ENCODE peak calls at places on chromosomes 12 and 14, in six cellular contexts. One of them, this sample, is unnamed.

GRCh38 chr14:95218472-95219193 is 61.3 kb upstream of the DICER1 start:
- DNase-seq in IMR-90: no peak
- DNase-seq in adrenal gland: no peak
- DNase-seq in brain microvascular endothelial cell: no peak
- DNase-seq in PC-3: no peak
- DNase-seq in endodermal cell: peak; percentile 82
- DNase-seq in this sample: no peak

GRCh38 chr12:112891093-112892024 is 15.4 kb upstream of the OAS1 start:
- DNase-seq in IMR-90: no peak
- DNase-seq in adrenal gland: peak; percentile 81
- DNase-seq in PC-3: no peak
- DNase-seq in brain microvascular endothelial cell: no peak
- DNase-seq in endodermal cell: no peak
- DNase-seq in this sample: no peak

GRCh38 chr12:542290-543113 is 82.8 kb downstream of the B4GALNT3 start:
- DNase-seq in adrenal gland: no peak
- DNase-seq in PC-3: no peak
- DNase-seq in endodermal cell: peak; percentile 66
- DNase-seq in brain microvascular endothelial cell: no peak
- DNase-seq in IMR-90: no peak
- DNase-seq in this sample: no peak

GRCh38 chr14:48251290-48251689 is 575.9 kb upstream of the MDGA2 start:
- DNase-seq in brain microvascular endothelial cell: no peak
- DNase-seq in endodermal cell: no peak
- DNase-seq in adrenal gland: no peak
- DNase-seq in IMR-90: no peak
- DNase-seq in PC-3: no peak
- DNase-seq in this sample: no peak

GRCh38 chr12:42322567-42322966 is 3.3 kb downstream of the ZCRB1 start:
- DNase-seq in PC-3: no peak
- DNase-seq in IMR-90: no peak
- DNase-seq in endodermal cell: no peak
- DNase-seq in brain microvascular endothelial cell: no peak
- DNase-seq in adrenal gland: no peak
- DNase-seq in this sample: no peak

GRCh38 chr12:28539691-28540323 is 349.6 kb downstream of the CCDC91 start:
- DNase-seq in PC-3: peak; percentile 57
- DNase-seq in endodermal cell: no peak
- DNase-seq in adrenal gland: no peak
- DNase-seq in brain microvascular endothelial cell: no peak
- DNase-seq in IMR-90: no peak
- DNase-seq in this sample: peak; percentile 8

GRCh38 chr14:76937181-76938091 is 91.1 kb downstream of the IRF2BPL start:
- DNase-seq in endodermal cell: peak; percentile 83
- DNase-seq in IMR-90: peak; percentile 91
- DNase-seq in PC-3: no peak
- DNase-seq in adrenal gland: peak; percentile 57
- DNase-seq in brain microvascular endothelial cell: peak; percentile 89
- DNase-seq in this sample: no peak

GRCh38 chr12:52285172-52285745 is 6.1 kb downstream of the KRT81 start:
- DNase-seq in endodermal cell: peak; percentile 10
- DNase-seq in brain microvascular endothelial cell: no peak
- DNase-seq in IMR-90: peak; percentile 19
- DNase-seq in adrenal gland: no peak
- DNase-seq in PC-3: peak; percentile 93
- DNase-seq in this sample: peak; percentile 88

GRCh38 chr12:12954361-12954760 is 2.4 kb upstream of the GPRC5D start:
- DNase-seq in brain microvascular endothelial cell: no peak
- DNase-seq in IMR-90: peak; percentile 55
- DNase-seq in endodermal cell: no peak
- DNase-seq in adrenal gland: no peak
- DNase-seq in PC-3: no peak
- DNase-seq in this sample: no peak

GRCh38 chr12:39037115-39037514 is 131.7 kb upstream of the CPNE8 start:
- DNase-seq in PC-3: no peak
- DNase-seq in IMR-90: no peak
- DNase-seq in endodermal cell: no peak
- DNase-seq in brain microvascular endothelial cell: no peak
- DNase-seq in adrenal gland: no peak
- DNase-seq in this sample: no peak

GRCh38 chr12:30691122-30691879 is 4.4 kb downstream of the IPO8 start:
- DNase-seq in brain microvascular endothelial cell: peak; percentile 71
- DNase-seq in PC-3: peak; percentile 69
- DNase-seq in adrenal gland: peak; percentile 67
- DNase-seq in IMR-90: peak; percentile 85
- DNase-seq in endodermal cell: no peak
- DNase-seq in this sample: peak; percentile 35

GRCh38 chr12:122203301-122203967 is at the start of gene B3GNT4:
- DNase-seq in endodermal cell: peak; percentile 93
- DNase-seq in adrenal gland: no peak
- DNase-seq in brain microvascular endothelial cell: peak; percentile 24
- DNase-seq in IMR-90: peak; percentile 26
- DNase-seq in PC-3: peak; percentile 72
- DNase-seq in this sample: peak; percentile 25

GRCh38 chr12:66103011-66103913 is 27.3 kb downstream of the LLPH start:
- DNase-seq in IMR-90: peak; percentile 31
- DNase-seq in endodermal cell: peak; percentile 83
- DNase-seq in PC-3: peak; percentile 13
- DNase-seq in brain microvascular endothelial cell: no peak
- DNase-seq in adrenal gland: no peak
- DNase-seq in this sample: no peak

GRCh38 chr14:61662437-61663311 is 32.6 kb upstream of the HIF1A start:
- DNase-seq in IMR-90: peak; percentile 75
- DNase-seq in brain microvascular endothelial cell: peak; percentile 76
- DNase-seq in endodermal cell: peak; percentile 45
- DNase-seq in adrenal gland: no peak
- DNase-seq in PC-3: peak; percentile 99
- DNase-seq in this sample: peak; percentile 75

GRCh38 chr12:11510671-11511070 is 115.3 kb upstream of the PRB2 start:
- DNase-seq in adrenal gland: no peak
- DNase-seq in PC-3: no peak
- DNase-seq in endodermal cell: no peak
- DNase-seq in IMR-90: no peak
- DNase-seq in brain microvascular endothelial cell: peak; percentile 50
- DNase-seq in this sample: no peak

GRCh38 chr12:68529869-68530268 is 80.8 kb upstream of the RAP1B start:
- DNase-seq in endodermal cell: no peak
- DNase-seq in brain microvascular endothelial cell: no peak
- DNase-seq in IMR-90: no peak
- DNase-seq in adrenal gland: no peak
- DNase-seq in PC-3: no peak
- DNase-seq in this sample: no peak

GRCh38 chr12:25242981-25243764 is 7.6 kb downstream of the KRAS start:
- DNase-seq in IMR-90: peak; percentile 74
- DNase-seq in brain microvascular endothelial cell: no peak
- DNase-seq in PC-3: no peak
- DNase-seq in endodermal cell: no peak
- DNase-seq in adrenal gland: no peak
- DNase-seq in this sample: no peak

GRCh38 chr14:74257078-74257987 is 18.1 kb downstream of the VSX2 start:
- DNase-seq in PC-3: peak; percentile 61
- DNase-seq in endodermal cell: peak; percentile 84
- DNase-seq in brain microvascular endothelial cell: no peak
- DNase-seq in adrenal gland: peak; percentile 45
- DNase-seq in IMR-90: peak; percentile 8
- DNase-seq in this sample: no peak

GRCh38 chr12:1289371-1290155 is 298.5 kb downstream of the ERC1 start:
- DNase-seq in IMR-90: no peak
- DNase-seq in brain microvascular endothelial cell: no peak
- DNase-seq in PC-3: no peak
- DNase-seq in endodermal cell: no peak
- DNase-seq in adrenal gland: no peak
- DNase-seq in this sample: no peak

GRCh38 chr12:31651893-31652521 is 7.5 kb upstream of the ETFBKMT start:
- DNase-seq in adrenal gland: no peak
- DNase-seq in brain microvascular endothelial cell: no peak
- DNase-seq in IMR-90: no peak
- DNase-seq in endodermal cell: peak; percentile 37
- DNase-seq in PC-3: no peak
- DNase-seq in this sample: no peak

GRCh38 chr12:79776111-79776510 is 85.3 kb upstream of the PAWR start:
- DNase-seq in IMR-90: peak; percentile 68
- DNase-seq in adrenal gland: no peak
- DNase-seq in PC-3: peak; percentile 39
- DNase-seq in endodermal cell: no peak
- DNase-seq in brain microvascular endothelial cell: peak; percentile 45
- DNase-seq in this sample: peak; percentile 63

GRCh38 chr12:92827836-92828431 is 101.2 kb downstream of the EEA1 start:
- DNase-seq in IMR-90: peak; percentile 49
- DNase-seq in brain microvascular endothelial cell: peak; percentile 57
- DNase-seq in PC-3: peak; percentile 72
- DNase-seq in adrenal gland: no peak
- DNase-seq in endodermal cell: peak; percentile 73
- DNase-seq in this sample: peak; percentile 8

DNA sequence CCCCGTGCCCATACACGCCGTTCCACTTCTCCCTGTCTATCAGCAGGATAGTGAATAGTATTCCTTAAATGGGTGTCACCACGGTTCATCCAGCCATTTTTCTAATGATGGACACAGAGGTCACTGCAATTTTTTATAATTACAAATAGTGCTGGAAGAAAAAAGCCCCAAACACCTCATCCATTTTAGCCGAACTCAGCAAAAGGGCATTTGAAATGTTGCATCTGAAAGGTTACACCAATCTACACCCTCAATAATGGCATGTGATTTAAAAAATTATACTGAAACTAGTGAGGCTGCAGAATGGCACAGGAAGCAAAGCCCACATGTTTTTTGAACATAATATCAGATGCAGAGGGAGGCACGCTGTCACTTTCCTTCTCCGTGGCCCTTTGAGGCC is 39.1 kb upstream of the MEG3 start:
- DNase-seq in adrenal gland: no peak
- DNase-seq in brain microvascular endothelial cell: no peak
- DNase-seq in PC-3: no peak
- DNase-seq in endodermal cell: no peak
- DNase-seq in IMR-90: no peak
- DNase-seq in this sample: no peak
- H3K27me3 ChIP-seq in adrenal gland: no peaks in the 10 kb centered on the region
- H3K27me3 ChIP-seq in brain microvascular endothelial cell: no peaks in the 10 kb centered on the region
- H3K27me3 ChIP-seq in PC-3: peaks cover 6% of the 10 kb centered on the region
- H3K27me3 ChIP-seq in endodermal cell: no peaks in the 10 kb centered on the region
- H3K27me3 ChIP-seq in IMR-90: peaks cover 46% of the 10 kb centered on the region
- H3K27me3 ChIP-seq in this sample: peaks cover 39% of the 10 kb centered on the region

GRCh38 chr12:96237035-96237434 is 42.9 kb downstream of the ELK3 start:
- DNase-seq in adrenal gland: no peak
- DNase-seq in IMR-90: no peak
- DNase-seq in endodermal cell: no peak
- DNase-seq in brain microvascular endothelial cell: no peak
- DNase-seq in PC-3: no peak
- DNase-seq in this sample: no peak

GRCh38 chr12:96235497-96235826 is 41.3 kb downstream of the ELK3 start:
- DNase-seq in brain microvascular endothelial cell: no peak
- DNase-seq in PC-3: no peak
- DNase-seq in adrenal gland: peak; percentile 40
- DNase-seq in endodermal cell: peak; percentile 55
- DNase-seq in IMR-90: no peak
- DNase-seq in this sample: no peak

GRCh38 chr12:96237465-96238077 is 43.4 kb downstream of the ELK3 start:
- DNase-seq in PC-3: peak; percentile 93
- DNase-seq in IMR-90: peak; percentile 97
- DNase-seq in endodermal cell: peak; percentile 46
- DNase-seq in adrenal gland: peak; percentile 77
- DNase-seq in brain microvascular endothelial cell: peak; percentile 96
- DNase-seq in this sample: peak; percentile 80

GRCh38 chr12:96234591-96235496 is 40.7 kb downstream of the ELK3 start:
- DNase-seq in brain microvascular endothelial cell: no peak
- DNase-seq in IMR-90: no peak
- DNase-seq in PC-3: no peak
- DNase-seq in adrenal gland: no peak
- DNase-seq in endodermal cell: no peak
- DNase-seq in this sample: no peak

GRCh38 chr12:96236221-96236822 is 42.1 kb downstream of the ELK3 start:
- DNase-seq in adrenal gland: no peak
- DNase-seq in PC-3: no peak
- DNase-seq in endodermal cell: no peak
- DNase-seq in brain microvascular endothelial cell: peak; percentile 40
- DNase-seq in IMR-90: peak; percentile 51
- DNase-seq in this sample: no peak
- H3K27ac ChIP-seq in adrenal gland: no peak overlapping the region
- H3K27ac ChIP-seq in PC-3: peak overlapping the region; percentile 80
- H3K27ac ChIP-seq in endodermal cell: no peak overlapping the region
- H3K27ac ChIP-seq in brain microvascular endothelial cell: peak overlapping the region; percentile 62
- H3K27ac ChIP-seq in IMR-90: no peak overlapping the region
- H3K27ac ChIP-seq in this sample: no peak overlapping the region

GRCh38 chr14:56815301-56815700 is 5.0 kb upstream of the OTX2 start:
- DNase-seq in endodermal cell: no peak
- DNase-seq in brain microvascular endothelial cell: no peak
- DNase-seq in IMR-90: no peak
- DNase-seq in PC-3: no peak
- DNase-seq in adrenal gland: no peak
- DNase-seq in this sample: no peak
- H3K27me3 ChIP-seq in endodermal cell: peaks cover 79% of the 10 kb centered on the region
- H3K27me3 ChIP-seq in brain microvascular endothelial cell: peaks cover 63% of the 10 kb centered on the region
- H3K27me3 ChIP-seq in IMR-90: peaks cover 63% of the 10 kb centered on the region
- H3K27me3 ChIP-seq in PC-3: peaks cover 98% of the 10 kb centered on the region
- H3K27me3 ChIP-seq in adrenal gland: peaks cover 79% of the 10 kb centered on the region
- H3K27me3 ChIP-seq in this sample: peaks cover 99% of the 10 kb centered on the region

GRCh38 chr14:93960108-93960475 is 16.3 kb downstream of the ASB2 start:
- DNase-seq in endodermal cell: no peak
- DNase-seq in adrenal gland: no peak
- DNase-seq in brain microvascular endothelial cell: no peak
- DNase-seq in PC-3: no peak
- DNase-seq in IMR-90: peak; percentile 4
- DNase-seq in this sample: no peak

GRCh38 chr14:93961610-93962009 is 14.8 kb downstream of the ASB2 start:
- DNase-seq in PC-3: no peak
- DNase-seq in endodermal cell: no peak
- DNase-seq in adrenal gland: no peak
- DNase-seq in IMR-90: no peak
- DNase-seq in brain microvascular endothelial cell: no peak
- DNase-seq in this sample: no peak

GRCh38 chr14:93962701-93963601 is 13.4 kb downstream of the ASB2 start:
- DNase-seq in PC-3: no peak
- DNase-seq in adrenal gland: no peak
- DNase-seq in brain microvascular endothelial cell: no peak
- DNase-seq in endodermal cell: no peak
- DNase-seq in IMR-90: peak; percentile 74
- DNase-seq in this sample: no peak

GRCh38 chr14:93959239-93960107 is 16.9 kb downstream of the ASB2 start:
- DNase-seq in adrenal gland: peak; percentile 88
- DNase-seq in endodermal cell: peak; percentile 86
- DNase-seq in brain microvascular endothelial cell: peak; percentile 82
- DNase-seq in IMR-90: peak; percentile 95
- DNase-seq in PC-3: peak; percentile 95
- DNase-seq in this sample: peak; percentile 96

DNA sequence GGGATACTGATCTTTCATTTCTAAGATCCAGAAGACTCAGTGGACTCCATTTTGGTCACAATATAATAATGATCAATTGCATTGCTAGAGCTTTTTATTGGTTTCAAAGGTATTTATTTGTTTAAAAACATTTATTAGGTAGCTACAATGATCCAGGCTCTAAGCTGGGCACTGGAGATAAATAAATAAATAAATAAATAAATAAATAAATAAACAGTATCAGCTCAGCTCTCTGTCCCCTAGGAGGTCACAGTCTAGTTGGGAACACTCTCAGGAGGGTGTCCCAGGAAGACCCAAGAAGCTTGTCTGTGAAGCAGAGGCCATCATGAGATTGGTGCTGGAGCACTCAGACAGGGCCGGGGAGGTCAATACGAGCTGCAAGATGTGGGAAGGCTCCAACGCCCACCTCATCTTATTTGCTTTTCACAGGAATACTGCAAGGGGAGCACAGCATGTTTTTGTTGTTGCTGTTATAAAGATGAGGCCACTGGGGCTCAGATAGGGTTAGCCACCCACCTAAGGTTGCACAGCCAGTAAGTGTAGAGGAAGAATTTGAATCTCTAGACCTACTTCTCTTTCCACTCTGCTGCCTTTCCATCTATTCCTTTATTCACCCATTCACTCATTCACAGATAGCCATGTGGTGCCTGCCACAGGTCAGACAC is 15.5 kb downstream of the ASB2 start:
- DNase-seq in IMR-90: no peak
- DNase-seq in adrenal gland: no peak
- DNase-seq in brain microvascular endothelial cell: no peak
- DNase-seq in PC-3: no peak
- DNase-seq in endodermal cell: no peak
- DNase-seq in this sample: no peak
- H3K27ac ChIP-seq in IMR-90: no peak overlapping the region
- H3K27ac ChIP-seq in adrenal gland: no peak overlapping the region
- H3K27ac ChIP-seq in brain microvascular endothelial cell: no peak overlapping the region
- H3K27ac ChIP-seq in PC-3: peak overlapping the region; percentile 85
- H3K27ac ChIP-seq in endodermal cell: no peak overlapping the region
- H3K27ac ChIP-seq in this sample: no peak overlapping the region

This sample was measured in foreskin keratinocyte.